ENCODE peak calls at places on chromosome 16, in six cellular contexts. U, J, H, D, Y and T are unnamed samples.

GRCh38 chr16:68351991-68352431 is 41.2 kb downstream of the PRMT7 start:
- ATAC-seq in U (no peak), Y (peak; percentile 40), D (no peak), H (no peak), J (no peak), T (no peak)

GRCh38 chr16:24538756-24539294 is 541 bp upstream of the RBBP6 start:
- ATAC-seq in D (no peak), J (peak; percentile 74), U (peak; percentile 60), Y (peak; percentile 63), H (peak; percentile 69), T (peak; percentile 51)

GRCh38 chr16:19760336-19761060 is 42.4 kb downstream of the IQCK start:
- ATAC-seq in J (no peak), D (no peak), U (no peak), H (no peak), Y (no peak), T (no peak)

GRCh38 chr16:81745704-81746558 is 33.2 kb upstream of the PLCG2 start:
- ATAC-seq in H (peak; percentile 90), D (peak; percentile 91), U (peak; percentile 92), J (peak; percentile 81), Y (peak; percentile 92), T (peak; percentile 83)

GRCh38 chr16:69531988-69532387 is 33.8 kb upstream of the NFAT5 start:
- ATAC-seq in H (no peak), Y (no peak), J (no peak), U (no peak), D (no peak), T (no peak)

GRCh38 chr16:79776243-79776884 is 175.8 kb upstream of the MAF start:
- ATAC-seq in H (no peak), U (peak; percentile 77), J (no peak), Y (peak; percentile 75), D (no peak), T (peak; percentile 89)

GRCh38 chr16:66746048-66746447 is 5.4 kb downstream of the DYNC1LI2 start:
- ATAC-seq in Y (no peak), H (no peak), U (no peak), J (no peak), D (peak; percentile 4), T (no peak)

GRCh38 chr16:11484691-11485258 is 101.9 kb downstream of the LITAF start:
- ATAC-seq in D (no peak), J (peak; percentile 26), Y (no peak), U (no peak), H (no peak), T (no peak)

GRCh38 chr16:63578791-63579190 is 1542.6 kb upstream of the CDH8 start:
- ATAC-seq in J (no peak), D (no peak), Y (no peak), U (no peak), H (no peak), T (no peak)

GRCh38 chr16:15897834-15898254 is 9.4 kb upstream of the CEP20 start:
- ATAC-seq in U (peak; percentile 39), Y (no peak), J (no peak), H (no peak), D (peak; percentile 93), T (no peak)

GRCh38 chr16:10617662-10618420 is 37.4 kb upstream of the EMP2 start:
- ATAC-seq in Y (no peak), U (no peak), D (no peak), H (no peak), J (no peak), T (no peak)

GRCh38 chr16:64250866-64251265 is 871.0 kb downstream of the CDH11 start:
- ATAC-seq in H (no peak), J (no peak), D (no peak), U (no peak), Y (no peak), T (no peak)

GRCh38 chr16:67456383-67457140 is 24.4 kb downstream of the ATP6V0D1 start:
- ATAC-seq in H (peak; percentile 67), J (no peak), D (peak; percentile 52), Y (peak; percentile 38), U (no peak), T (peak; percentile 71)

GRCh38 chr16:73126453-73126853 is 78.5 kb upstream of the ZFHX3 start:
- ATAC-seq in U (no peak), J (peak; percentile 26), Y (peak; percentile 75), D (no peak), H (no peak), T (peak; percentile 69)

GRCh38 chr16:7332611-7333010 is at the start of gene RBFOX1:
- ATAC-seq in D (no peak), U (no peak), J (no peak), Y (no peak), H (no peak), T (no peak)

GRCh38 chr16:66326995-66327513 is 39.4 kb upstream of the CDH5 start:
- ATAC-seq in Y (peak; percentile 18), U (peak; percentile 80), J (peak; percentile 84), H (no peak), D (no peak), T (no peak)

GRCh38 chr16:53865492-53865863 is 161.5 kb downstream of the FTO start:
- ATAC-seq in Y (peak; percentile 80), D (peak; percentile 72), J (no peak), H (peak; percentile 55), U (peak; percentile 75), T (no peak)

GRCh38 chr16:67606632-67607031 is 38.3 kb upstream of the CARMIL2 start:
- ATAC-seq in U (peak; percentile 76), H (no peak), Y (no peak), D (no peak), J (no peak), T (no peak)

GRCh38 chr16:9332574-9333148 is 241.2 kb downstream of the HAPSTR1 start:
- ATAC-seq in U (no peak), D (no peak), H (no peak), J (no peak), Y (no peak), T (no peak)

GRCh38 chr16:81767987-81768592 is 11.0 kb upstream of the PLCG2 start:
- ATAC-seq in H (no peak), Y (no peak), J (peak; percentile 87), U (no peak), D (no peak), T (no peak)

GRCh38 chr16:17343028-17343427 is 127.7 kb downstream of the XYLT1 start:
- ATAC-seq in J (no peak), D (peak; percentile 81), Y (no peak), H (no peak), U (no peak), T (no peak)

GRCh38 chr16:81095653-81095952 is 592 bp downstream of the GCSH start:
- ATAC-seq in D (peak; percentile 13), H (no peak), U (peak; percentile 1), J (peak; percentile 45), Y (no peak), T (no peak)

GRCh38 chr16:63461248-63461841 is 1425.1 kb upstream of the CDH8 start:
- ATAC-seq in D (peak; percentile 29), J (peak; percentile 43), U (no peak), H (no peak), Y (peak; percentile 41), T (no peak)

GRCh38 chr16:81616321-81617020 is 162.6 kb upstream of the PLCG2 start:
- ATAC-seq in H (peak; percentile 43), U (peak; percentile 69), Y (peak; percentile 46), D (peak; percentile 97), J (no peak), T (peak; percentile 57)

GRCh38 chr16:66903544-66904427 is 14.9 kb downstream of the CDH16 start:
- ATAC-seq in Y (no peak), D (no peak), H (no peak), U (no peak), J (no peak), T (no peak)

GRCh38 chr16:17359778-17360177 is 111.0 kb downstream of the XYLT1 start:
- ATAC-seq in Y (peak; percentile 64), H (no peak), J (no peak), U (no peak), D (peak; percentile 80), T (no peak)

GRCh38 chr16:66598111-66598510 is 6.4 kb upstream of the CMTM3 start:
- ATAC-seq in H (no peak), D (peak; percentile 23), J (no peak), U (peak; percentile 74), Y (no peak), T (no peak)

GRCh38 chr16:3854740-3855139 is 25.8 kb downstream of the CREBBP start:
- ATAC-seq in U (peak; percentile 26), J (no peak), D (no peak), H (no peak), Y (no peak), T (no peak)
- H3K4me1 ChIP-seq in U (peaks cover 11% of the 10 kb centered on the region), J (peaks cover 48% of the 10 kb centered on the region), D (peaks cover 43% of the 10 kb centered on the region), H (no peaks in the 10 kb centered on the region), Y (peaks cover 65% of the 10 kb centered on the region), T (peaks cover 37% of the 10 kb centered on the region)

GRCh38 chr16:85717393-85718152 is 28.8 kb upstream of the GINS2 start:
- ATAC-seq in H (peak; percentile 69), J (peak; percentile 72), D (peak; percentile 78), U (peak; percentile 78), Y (peak; percentile 72), T (peak; percentile 61)
- TF ChIP-seq POLR2AphosphoS5 in H (no peak), J (no peak), D (no peak), U (no peak), Y (no peak), T (no peak)

GRCh38 chr16:71885261-71885650 is 1.3 kb upstream of the ZNF821 start:
- ATAC-seq in H (no peak), J (no peak), D (no peak), U (no peak), Y (no peak), T (no peak)

GRCh38 chr16:71880176-71880575 is 3.8 kb downstream of the ZNF821 start:
- ATAC-seq in U (no peak), D (no peak), Y (no peak), J (no peak), H (no peak), T (no peak)

GRCh38 chr16:71883193-71883848 is 661 bp downstream of the ZNF821 start:
- ATAC-seq in J (peak; percentile 62), Y (peak; percentile 66), H (peak; percentile 57), D (peak; percentile 65), U (peak; percentile 83), T (peak; percentile 24)

GRCh38 chr16:71882505-71883192 is 1.3 kb downstream of the ZNF821 start:
- ATAC-seq in U (peak; percentile 63), H (peak; percentile 67), J (peak; percentile 26), Y (peak; percentile 73), D (peak; percentile 76), T (no peak)

DNA sequence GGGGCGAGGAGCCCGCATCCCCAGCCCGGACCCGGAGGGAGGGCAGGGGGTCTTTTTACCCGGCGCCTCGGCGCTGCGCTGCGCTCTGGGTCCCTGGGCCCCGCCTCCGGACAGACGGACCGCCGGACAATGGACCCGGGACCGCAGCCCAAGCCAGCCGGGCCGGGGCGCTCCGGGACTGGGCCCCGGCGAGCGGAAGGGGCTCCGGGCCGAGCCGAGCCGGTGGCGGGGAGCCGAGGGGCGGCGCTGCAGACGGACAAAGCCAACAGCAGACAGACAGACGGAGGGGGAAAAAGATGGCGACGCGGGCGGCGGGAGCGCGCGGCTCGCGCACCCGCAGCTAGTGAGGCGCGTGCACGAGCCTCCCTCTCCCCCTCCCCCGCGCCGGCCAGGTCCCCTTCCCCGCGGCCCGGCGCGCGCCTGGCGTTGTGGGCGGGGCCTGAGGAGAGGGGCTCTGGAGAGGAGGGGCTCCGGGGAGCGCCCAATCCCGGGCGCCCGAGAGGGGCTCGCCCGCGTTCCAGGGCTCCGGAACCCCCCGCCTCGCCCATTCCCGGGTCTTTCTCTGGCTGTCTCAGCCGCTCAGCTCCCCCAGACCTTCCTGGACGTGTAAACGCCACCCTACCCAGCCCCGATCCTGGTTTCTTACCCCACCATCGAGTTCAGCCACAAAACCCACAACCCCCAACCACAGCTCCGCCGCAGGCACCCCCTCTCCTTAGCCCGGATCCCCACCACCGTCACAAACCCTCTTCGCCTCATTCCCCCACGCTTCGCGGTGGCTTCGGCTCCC is at the start of gene ZNF821:
- ATAC-seq in H (peak; percentile 70), J (peak; percentile 85), U (peak; percentile 80), Y (peak; percentile 94), D (peak; percentile 64), T (peak; percentile 83)
- TF ChIP-seq POLR2A in H (no peak), J (peak; percentile 56), U (peak; percentile 63), Y (no peak), D (peak; percentile 30), T (no peak)

GRCh38 chr16:52569701-52570100 is 22.8 kb upstream of the TOX3 start:
- ATAC-seq in H (no peak), Y (no peak), J (peak; percentile 10), U (no peak), D (no peak), T (no peak)
- H3K4me1 ChIP-seq in H (no peaks in the 10 kb centered on the region), Y (no peaks in the 10 kb centered on the region), J (peaks cover 100% of the 10 kb centered on the region), U (no peaks in the 10 kb centered on the region), D (no peaks in the 10 kb centered on the region), T (no peaks in the 10 kb centered on the region)